ENCODE peak calls at places on chromosomes 7 and 10, in eight cellular contexts. One of them, this sample, is unnamed.

GRCh38 chr10:18545626-18546025 is 105.8 kb downstream of the NSUN6 start:
- DNase-seq in AG04449: no peak
- DNase-seq in activated CD4-positive, alpha-beta T cell treated with anti-CD3 and anti-CD28 coated beads, Interleukin-2, amount 50 U/mL, for 48 hours: no peak
- DNase-seq in fibroblast of lung: peak
- DNase-seq in activated CD8-positive, alpha-beta T cell treated with anti-CD3 and anti-CD28 coated beads, Interleukin-2, amount 10 ng/mL, durations not matched to agents 7 days and 5 days: no peak
- DNase-seq in upper lobe of right lung: no peak
- DNase-seq in EH: peak
- DNase-seq in Calu3: no peak
- DNase-seq in this sample: peak

GRCh38 chr7:144862612-144863319 is 26.9 kb upstream of the TPK1 start:
- DNase-seq in AG04449: no peak
- DNase-seq in activated CD4-positive, alpha-beta T cell treated with anti-CD3 and anti-CD28 coated beads, Interleukin-2, amount 50 U/mL, for 48 hours: no peak
- DNase-seq in fibroblast of lung: no peak
- DNase-seq in activated CD8-positive, alpha-beta T cell treated with anti-CD3 and anti-CD28 coated beads, Interleukin-2, amount 10 ng/mL, durations not matched to agents 7 days and 5 days: no peak
- DNase-seq in upper lobe of right lung: no peak
- DNase-seq in EH: no peak
- DNase-seq in Calu3: no peak
- DNase-seq in this sample: no peak

GRCh38 chr7:6227294-6227846 is 45.1 kb downstream of the CYTH3 start:
- DNase-seq in AG04449: no peak
- DNase-seq in activated CD4-positive, alpha-beta T cell treated with anti-CD3 and anti-CD28 coated beads, Interleukin-2, amount 50 U/mL, for 48 hours: no peak
- DNase-seq in fibroblast of lung: peak
- DNase-seq in activated CD8-positive, alpha-beta T cell treated with anti-CD3 and anti-CD28 coated beads, Interleukin-2, amount 10 ng/mL, durations not matched to agents 7 days and 5 days: no peak
- DNase-seq in upper lobe of right lung: no peak
- DNase-seq in EH: peak
- DNase-seq in Calu3: no peak
- DNase-seq in this sample: no peak

GRCh38 chr10:74058658-74059057 is 60.7 kb downstream of the VCL start:
- DNase-seq in AG04449: no peak
- DNase-seq in activated CD4-positive, alpha-beta T cell treated with anti-CD3 and anti-CD28 coated beads, Interleukin-2, amount 50 U/mL, for 48 hours: no peak
- DNase-seq in fibroblast of lung: no peak
- DNase-seq in activated CD8-positive, alpha-beta T cell treated with anti-CD3 and anti-CD28 coated beads, Interleukin-2, amount 10 ng/mL, durations not matched to agents 7 days and 5 days: peak
- DNase-seq in upper lobe of right lung: no peak
- DNase-seq in EH: no peak
- DNase-seq in Calu3: peak
- DNase-seq in this sample: peak

GRCh38 chr10:688621-689426 is 644 bp downstream of the DIP2C start:
- DNase-seq in AG04449: no peak
- DNase-seq in activated CD4-positive, alpha-beta T cell treated with anti-CD3 and anti-CD28 coated beads, Interleukin-2, amount 50 U/mL, for 48 hours: no peak
- DNase-seq in fibroblast of lung: peak
- DNase-seq in activated CD8-positive, alpha-beta T cell treated with anti-CD3 and anti-CD28 coated beads, Interleukin-2, amount 10 ng/mL, durations not matched to agents 7 days and 5 days: no peak
- DNase-seq in upper lobe of right lung: no peak
- DNase-seq in EH: peak
- DNase-seq in Calu3: peak
- DNase-seq in this sample: no peak

GRCh38 chr7:2730846-2731770 is 43.1 kb downstream of the AMZ1 start:
- DNase-seq in AG04449: no peak
- DNase-seq in activated CD4-positive, alpha-beta T cell treated with anti-CD3 and anti-CD28 coated beads, Interleukin-2, amount 50 U/mL, for 48 hours: no peak
- DNase-seq in fibroblast of lung: no peak
- DNase-seq in activated CD8-positive, alpha-beta T cell treated with anti-CD3 and anti-CD28 coated beads, Interleukin-2, amount 10 ng/mL, durations not matched to agents 7 days and 5 days: no peak
- DNase-seq in upper lobe of right lung: no peak
- DNase-seq in EH: no peak
- DNase-seq in Calu3: no peak
- DNase-seq in this sample: no peak

GRCh38 chr10:128068398-128069285 is 57.6 kb downstream of the MKI67 start:
- DNase-seq in AG04449: no peak
- DNase-seq in activated CD4-positive, alpha-beta T cell treated with anti-CD3 and anti-CD28 coated beads, Interleukin-2, amount 50 U/mL, for 48 hours: no peak
- DNase-seq in fibroblast of lung: no peak
- DNase-seq in activated CD8-positive, alpha-beta T cell treated with anti-CD3 and anti-CD28 coated beads, Interleukin-2, amount 10 ng/mL, durations not matched to agents 7 days and 5 days: no peak
- DNase-seq in upper lobe of right lung: peak
- DNase-seq in EH: no peak
- DNase-seq in Calu3: no peak
- DNase-seq in this sample: no peak

GRCh38 chr10:107284187-107284586 is 119.7 kb upstream of the SORCS1 start:
- DNase-seq in AG04449: no peak
- DNase-seq in activated CD4-positive, alpha-beta T cell treated with anti-CD3 and anti-CD28 coated beads, Interleukin-2, amount 50 U/mL, for 48 hours: no peak
- DNase-seq in fibroblast of lung: no peak
- DNase-seq in activated CD8-positive, alpha-beta T cell treated with anti-CD3 and anti-CD28 coated beads, Interleukin-2, amount 10 ng/mL, durations not matched to agents 7 days and 5 days: no peak
- DNase-seq in upper lobe of right lung: no peak
- DNase-seq in EH: no peak
- DNase-seq in Calu3: no peak
- DNase-seq in this sample: no peak

GRCh38 chr10:75108684-75109458 is 2.6 kb upstream of the SAMD8 start:
- DNase-seq in AG04449: no peak
- DNase-seq in activated CD4-positive, alpha-beta T cell treated with anti-CD3 and anti-CD28 coated beads, Interleukin-2, amount 50 U/mL, for 48 hours: no peak
- DNase-seq in fibroblast of lung: no peak
- DNase-seq in activated CD8-positive, alpha-beta T cell treated with anti-CD3 and anti-CD28 coated beads, Interleukin-2, amount 10 ng/mL, durations not matched to agents 7 days and 5 days: no peak
- DNase-seq in upper lobe of right lung: no peak
- DNase-seq in EH: peak
- DNase-seq in Calu3: peak
- DNase-seq in this sample: no peak

This sample was measured in Jurkat, Clone E6-1.